ENCODE peak calls at places on chromosome 22, in four cellular contexts. P, A, W and I are unnamed samples.

GRCh38 chr22:26529345-26529744 is 17.1 kb upstream of the TFIP11 start:
- DNase-seq in P (no peak), A (no peak), W (no peak), I (no peak)

GRCh38 chr22:48860557-48860956 is 967.1 kb downstream of the BRD1 start:
- DNase-seq in P (no peak), A (no peak), W (no peak), I (no peak)

GRCh38 chr22:44701824-44702478 is at the start of gene PRR5:
- DNase-seq in P (peak; percentile 78), A (peak; percentile 87), W (peak; percentile 86), I (peak; percentile 48)

GRCh38 chr22:30694638-30695350 is at the start of gene OSBP2:
- DNase-seq in P (no peak), A (peak; percentile 57), W (peak; percentile 11), I (no peak)

GRCh38 chr22:31935961-31936635 is 8.2 kb upstream of the YWHAH start:
- DNase-seq in P (no peak), A (no peak), W (no peak), I (no peak)

GRCh38 chr22:38422615-38423511 is 32.1 kb downstream of the KCNJ4 start:
- DNase-seq in P (no peak), A (no peak), W (no peak), I (no peak)

GRCh38 chr22:30701872-30702271 is 7.2 kb downstream of the OSBP2 start:
- DNase-seq in P (no peak), A (no peak), W (no peak), I (no peak)

GRCh38 chr22:30435674-30436126 is 10.1 kb downstream of the MTFP1 start:
- DNase-seq in P (peak; percentile 90), A (peak; percentile 56), W (peak; percentile 80), I (no peak)

GRCh38 chr22:27274770-27275449 is 526.6 kb downstream of the MN1 start:
- DNase-seq in P (no peak), A (no peak), W (no peak), I (no peak)

GRCh38 chr22:23070418-23071162 is at the start of gene GNAZ:
- DNase-seq in P (peak; percentile 67), A (no peak), W (no peak), I (no peak)

GRCh38 chr22:23068832-23069385 is 1.4 kb upstream of the GNAZ start:
- DNase-seq in P (no peak), A (no peak), W (no peak), I (no peak)

GRCh38 chr22:23071163-23072034 is 1.1 kb downstream of the GNAZ start:
- DNase-seq in P (no peak), A (no peak), W (no peak), I (no peak)

GRCh38 chr22:23068096-23068831 is 2.1 kb upstream of the GNAZ start:
- DNase-seq in P (no peak), A (peak; percentile 22), W (no peak), I (no peak)

GRCh38 chr22:23069502-23070357 is 589 bp upstream of the GNAZ start:
- DNase-seq in P (peak; percentile 93), A (peak; percentile 97), W (peak; percentile 85), I (peak; percentile 15)
- H3K27ac ChIP-seq in P (no peak overlapping the region), A (peak overlapping the region; percentile 80), W (no peak overlapping the region), I (no peak overlapping the region)

GRCh38 chr22:46803031-46803880 is 40.8 kb downstream of the TBC1D22A start:
- DNase-seq in P (peak; percentile 67), A (peak; percentile 72), W (peak; percentile 67), I (peak; percentile 21)
- H3K27ac ChIP-seq in P (no peak overlapping the region), A (no peak overlapping the region), W (no peak overlapping the region), I (no peak overlapping the region)

DNA sequence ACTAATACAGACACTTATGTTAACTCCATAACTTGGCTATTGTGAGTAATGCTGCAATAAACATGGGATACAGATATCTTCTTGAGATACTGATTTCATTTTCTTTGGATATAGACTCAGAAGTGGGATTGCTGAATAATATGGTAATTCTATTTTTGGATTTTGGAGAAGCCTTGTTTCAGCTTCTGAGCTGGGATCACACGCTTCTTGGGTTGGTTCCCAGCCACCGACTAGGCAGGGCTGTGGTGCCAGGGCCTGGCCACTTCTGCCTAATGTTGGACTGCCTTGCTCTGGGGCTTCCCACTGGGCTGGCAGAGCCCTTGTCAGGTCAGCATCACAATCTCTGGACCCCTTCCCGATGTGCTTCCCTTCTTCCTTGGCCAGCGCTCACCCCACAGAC is 14.0 kb upstream of the MCHR1 start:
- DNase-seq in P (no peak), A (no peak), W (no peak), I (no peak)
- H3K27ac ChIP-seq in P (no peak overlapping the region), A (no peak overlapping the region), W (no peak overlapping the region), I (no peak overlapping the region)

GRCh38 chr22:25149014-25149413 is 50.6 kb upstream of the CRYBB3 start:
- DNase-seq in P (no peak), A (no peak), W (no peak), I (no peak)

GRCh38 chr22:25144522-25144921 is 55.1 kb upstream of the CRYBB3 start:
- DNase-seq in P (no peak), A (no peak), W (no peak), I (no peak)

GRCh38 chr22:25148149-25148691 is 51.4 kb upstream of the CRYBB3 start:
- DNase-seq in P (no peak), A (peak; percentile 66), W (no peak), I (no peak)

GRCh38 chr22:25146311-25146710 is 53.3 kb upstream of the CRYBB3 start:
- DNase-seq in P (no peak), A (no peak), W (no peak), I (no peak)

GRCh38 chr22:25146906-25147754 is 52.5 kb upstream of the CRYBB3 start:
- DNase-seq in P (no peak), A (no peak), W (no peak), I (no peak)
- H3K27ac ChIP-seq in P (no peak overlapping the region), A (no peak overlapping the region), W (no peak overlapping the region), I (no peak overlapping the region)

GRCh38 chr22:36336246-36337182 is 51.3 kb downstream of the MYH9 start:
- DNase-seq in P (no peak), A (no peak), W (no peak), I (no peak)
- H3K27ac ChIP-seq in P (no peak overlapping the region), A (peak overlapping the region; percentile 95), W (peak overlapping the region; percentile 92), I (peak overlapping the region; percentile 96)

GRCh38 chr22:50441428-50441993 is 33.3 kb downstream of the SBF1 start:
- DNase-seq in P (no peak), A (no peak), W (no peak), I (no peak)

GRCh38 chr22:50444663-50445062 is 30.2 kb downstream of the SBF1 start:
- DNase-seq in P (no peak), A (peak; percentile 84), W (no peak), I (no peak)

GRCh38 chr22:50445071-50445879 is 29.6 kb downstream of the SBF1 start:
- DNase-seq in P (peak; percentile 70), A (peak; percentile 56), W (no peak), I (no peak)

GRCh38 chr22:50443801-50444625 is 30.8 kb downstream of the SBF1 start:
- DNase-seq in P (no peak), A (no peak), W (no peak), I (no peak)

GRCh38 chr22:50443202-50443601 is 31.6 kb downstream of the SBF1 start:
- DNase-seq in P (no peak), A (no peak), W (no peak), I (no peak)
- H3K27ac ChIP-seq in P (no peak overlapping the region), A (peak overlapping the region; percentile 78), W (no peak overlapping the region), I (no peak overlapping the region)